ENCODE peak calls at places on chromosomes 2 and 18, in nine cellular contexts. P, R, U, Q, C, Y, X, I and F are unnamed samples.
A peak's percentile ranks its signal among the peaks of the same experiment; 100 is the strongest.

GRCh38 chr2:224221455-224221913 is 180.4 kb downstream of the FAM124B start:
- DNase-seq in P (peak; percentile 5), R (no peak), U (no peak), Q (peak; percentile 73), C (no peak), Y (peak; percentile 97), X (no peak), I (no peak), F (no peak)

GRCh38 chr2:170714156-170715061 is 728 bp upstream of the SP5 start:
- DNase-seq in P (peak; percentile 78), R (peak; percentile 11), U (no peak), Q (no peak), C (peak; percentile 11), Y (no peak), X (no peak), I (no peak), F (no peak)

GRCh38 chr2:43039376-43040080 is 186.9 kb downstream of the ZFP36L2 start:
- DNase-seq in P (no peak), R (no peak), U (no peak), Q (no peak), C (no peak), Y (no peak), X (no peak), I (no peak), F (peak; percentile 85)

GRCh38 chr2:161416633-161417427 is 733 bp downstream of the TBR1 start:
- DNase-seq in P (no peak), R (peak; percentile 12), U (no peak), Q (no peak), C (peak; percentile 14), Y (no peak), X (peak; percentile 0), I (no peak), F (no peak)

GRCh38 chr2:65576861-65577601 is 144.6 kb upstream of the SPRED2 start:
- DNase-seq in P (peak; percentile 10), R (no peak), U (no peak), Q (peak; percentile 83), C (no peak), Y (peak; percentile 93), X (no peak), I (no peak), F (no peak)

GRCh38 chr18:63099848-63100625 is 219.5 kb downstream of the BCL2 start:
- DNase-seq in P (peak; percentile 46), R (no peak), U (no peak), Q (no peak), C (no peak), Y (no peak), X (no peak), I (no peak), F (no peak)

GRCh38 chr18:63160172-63160995 is 159.2 kb downstream of the BCL2 start:
- DNase-seq in P (no peak), R (peak; percentile 38), U (no peak), Q (no peak), C (peak; percentile 35), Y (no peak), X (no peak), I (no peak), F (no peak)

GRCh38 chr2:236643480-236643879 is 73.9 kb downstream of the ACKR3 start:
- DNase-seq in P (no peak), R (no peak), U (no peak), Q (no peak), C (no peak), Y (no peak), X (no peak), I (no peak), F (peak; percentile 78)

GRCh38 chr2:108616731-108617161 is 82.5 kb downstream of the LIMS1 start:
- DNase-seq in P (no peak), R (no peak), U (no peak), Q (no peak), C (no peak), Y (peak; percentile 23), X (no peak), I (no peak), F (no peak)

GRCh38 chr18:77705301-77705700 is 455.7 kb downstream of the GALR1 start:
- DNase-seq in P (no peak), R (no peak), U (no peak), Q (no peak), C (no peak), Y (no peak), X (no peak), I (no peak), F (no peak)

GRCh38 chr2:237149425-237149824 is 63.7 kb downstream of the COPS8 start:
- DNase-seq in P (no peak), R (peak; percentile 46), U (no peak), Q (no peak), C (peak; percentile 38), Y (peak; percentile 65), X (no peak), I (no peak), F (no peak)

GRCh38 chr2:136116813-136117390 is 1.0 kb downstream of the CXCR4 start:
- DNase-seq in P (peak; percentile 48), R (peak; percentile 59), U (no peak), Q (no peak), C (peak; percentile 61), Y (no peak), X (peak; percentile 60), I (no peak), F (no peak)

GRCh38 chr2:46300406-46300832 is 3.2 kb downstream of the EPAS1 start:
- DNase-seq in P (no peak), R (no peak), U (no peak), Q (no peak), C (no peak), Y (no peak), X (no peak), I (no peak), F (no peak)

GRCh38 chr2:159044804-159045286 is 76.4 kb downstream of the TANC1 start:
- DNase-seq in P (peak; percentile 77), R (no peak), U (no peak), Q (no peak), C (no peak), Y (peak; percentile 84), X (no peak), I (no peak), F (no peak)

GRCh38 chr2:219252900-219253752 is at the start of gene TUBA4B:
- DNase-seq in P (peak; percentile 51), R (peak; percentile 64), U (no peak), Q (no peak), C (peak; percentile 43), Y (no peak), X (peak; percentile 38), I (no peak), F (peak; percentile 89)

GRCh38 chr2:26993768-26994167 is 23.3 kb downstream of the MAPRE3 start:
- DNase-seq in P (no peak), R (no peak), U (no peak), Q (no peak), C (no peak), Y (no peak), X (no peak), I (no peak), F (no peak)

GRCh38 chr18:50722311-50722710 is 97.5 kb downstream of the MRO start:
- DNase-seq in P (no peak), R (no peak), U (no peak), Q (no peak), C (no peak), Y (no peak), X (no peak), I (no peak), F (no peak)

GRCh38 chr2:219525533-219526232 is 11.4 kb downstream of the ASIC4 start:
- DNase-seq in P (no peak), R (no peak), U (no peak), Q (no peak), C (no peak), Y (no peak), X (no peak), I (no peak), F (no peak)

GRCh38 chr18:54183390-54183789 is 41.1 kb downstream of the MBD2 start:
- DNase-seq in P (no peak), R (no peak), U (no peak), Q (no peak), C (no peak), Y (no peak), X (no peak), I (no peak), F (no peak)

GRCh38 chr2:172375247-172375646 is 52.1 kb upstream of the ITGA6 start:
- DNase-seq in P (no peak), R (no peak), U (no peak), Q (no peak), C (no peak), Y (no peak), X (no peak), I (no peak), F (no peak)

GRCh38 chr18:63284861-63285260 is 34.7 kb downstream of the BCL2 start:
- DNase-seq in P (no peak), R (no peak), U (no peak), Q (no peak), C (no peak), Y (no peak), X (no peak), I (no peak), F (no peak)

GRCh38 chr2:240467659-240468299 is 32.3 kb downstream of the GPC1 start:
- DNase-seq in P (peak; percentile 86), R (no peak), U (no peak), Q (no peak), C (no peak), Y (no peak), X (no peak), I (peak; percentile 18), F (peak; percentile 14)

GRCh38 chr18:54734059-54734458 is 94.2 kb upstream of the RAB27B start:
- DNase-seq in P (peak; percentile 25), R (no peak), U (no peak), Q (peak; percentile 68), C (no peak), Y (peak; percentile 84), X (no peak), I (no peak), F (no peak)